ENCODE peak calls at places on chromosomes 4 and X, in seven cellular contexts. One of them, this sample, is unnamed.
A peak's percentile ranks its signal among the peaks of the same experiment; 100 is the strongest.

GRCh38 chr4:139084425-139085093 is 69.0 kb downstream of the NOCT start:
- DNase-seq in body of pancreas: no peak
- DNase-seq in heart left ventricle: no peak
- DNase-seq in cardiac muscle cell: no peak
- DNase-seq in A549: peak; percentile 60
- DNase-seq in RWPE1: no peak
- DNase-seq in AG04449: no peak
- DNase-seq in this sample: no peak

GRCh38 chr4:39464886-39465501 is 6.1 kb downstream of the LIAS start:
- DNase-seq in body of pancreas: no peak
- DNase-seq in heart left ventricle: no peak
- DNase-seq in cardiac muscle cell: peak; percentile 92
- DNase-seq in A549: peak; percentile 62
- DNase-seq in RWPE1: peak; percentile 30
- DNase-seq in AG04449: peak; percentile 31
- DNase-seq in this sample: peak; percentile 74

GRCh38 chr4:25377572-25377882 is 464 bp downstream of the ANAPC4 start:
- DNase-seq in body of pancreas: no peak
- DNase-seq in heart left ventricle: no peak
- DNase-seq in cardiac muscle cell: no peak
- DNase-seq in A549: no peak
- DNase-seq in RWPE1: no peak
- DNase-seq in AG04449: no peak
- DNase-seq in this sample: no peak

GRCh38 chrX:95974885-95975284 is 709.8 kb upstream of the DIAPH2 start:
- DNase-seq in body of pancreas: no peak
- DNase-seq in heart left ventricle: no peak
- DNase-seq in cardiac muscle cell: no peak
- DNase-seq in A549: no peak
- DNase-seq in RWPE1: peak; percentile 24
- DNase-seq in AG04449: no peak
- DNase-seq in this sample: no peak

GRCh38 chr4:155552180-155552579 is 114.5 kb upstream of the GUCY1A1 start:
- DNase-seq in body of pancreas: no peak
- DNase-seq in heart left ventricle: no peak
- DNase-seq in cardiac muscle cell: no peak
- DNase-seq in A549: no peak
- DNase-seq in RWPE1: no peak
- DNase-seq in AG04449: no peak
- DNase-seq in this sample: no peak

GRCh38 chrX:40202456-40202855 is 104.7 kb upstream of the BCOR start:
- DNase-seq in body of pancreas: no peak
- DNase-seq in heart left ventricle: no peak
- DNase-seq in cardiac muscle cell: no peak
- DNase-seq in A549: no peak
- DNase-seq in RWPE1: no peak
- DNase-seq in AG04449: no peak
- DNase-seq in this sample: no peak

GRCh38 chrX:136907626-136908025 is 27.1 kb upstream of the RBMX start:
- DNase-seq in body of pancreas: peak; percentile 8
- DNase-seq in heart left ventricle: no peak
- DNase-seq in cardiac muscle cell: peak; percentile 33
- DNase-seq in A549: no peak
- DNase-seq in RWPE1: no peak
- DNase-seq in AG04449: no peak
- DNase-seq in this sample: no peak

GRCh38 chr4:74203467-74203866 is 45.5 kb downstream of the MTHFD2L start:
- DNase-seq in body of pancreas: no peak
- DNase-seq in heart left ventricle: no peak
- DNase-seq in cardiac muscle cell: no peak
- DNase-seq in A549: no peak
- DNase-seq in RWPE1: no peak
- DNase-seq in AG04449: no peak
- DNase-seq in this sample: no peak

GRCh38 chr4:125111352-125111751 is 203.4 kb upstream of the FAT4 start:
- DNase-seq in body of pancreas: no peak
- DNase-seq in heart left ventricle: no peak
- DNase-seq in cardiac muscle cell: no peak
- DNase-seq in A549: no peak
- DNase-seq in RWPE1: no peak
- DNase-seq in AG04449: no peak
- DNase-seq in this sample: no peak

GRCh38 chr4:76589872-76590846 is 155.1 kb downstream of the SHROOM3 start:
- DNase-seq in body of pancreas: peak; percentile 47
- DNase-seq in heart left ventricle: peak; percentile 62
- DNase-seq in cardiac muscle cell: peak; percentile 96
- DNase-seq in A549: peak; percentile 34
- DNase-seq in RWPE1: peak; percentile 42
- DNase-seq in AG04449: peak; percentile 86
- DNase-seq in this sample: peak; percentile 99

GRCh38 chr4:156718226-156718625 is 253.4 kb downstream of the PDGFC start:
- DNase-seq in body of pancreas: no peak
- DNase-seq in heart left ventricle: no peak
- DNase-seq in cardiac muscle cell: peak; percentile 11
- DNase-seq in A549: no peak
- DNase-seq in RWPE1: no peak
- DNase-seq in AG04449: no peak
- DNase-seq in this sample: peak; percentile 5

GRCh38 chr4:83281326-83281725 is 3.3 kb downstream of the COQ2 start:
- DNase-seq in body of pancreas: no peak
- DNase-seq in heart left ventricle: no peak
- DNase-seq in cardiac muscle cell: no peak
- DNase-seq in A549: no peak
- DNase-seq in RWPE1: no peak
- DNase-seq in AG04449: no peak
- DNase-seq in this sample: no peak

GRCh38 chrX:44748014-44748413 is 95.8 kb upstream of the DUSP21 start:
- DNase-seq in body of pancreas: no peak
- DNase-seq in heart left ventricle: no peak
- DNase-seq in cardiac muscle cell: peak; percentile 4
- DNase-seq in A549: no peak
- DNase-seq in RWPE1: peak; percentile 14
- DNase-seq in AG04449: no peak
- DNase-seq in this sample: peak; percentile 12

GRCh38 chr4:55124337-55125076 is 888 bp downstream of the KDR start:
- DNase-seq in body of pancreas: no peak
- DNase-seq in heart left ventricle: peak; percentile 60
- DNase-seq in cardiac muscle cell: peak; percentile 58
- DNase-seq in A549: no peak
- DNase-seq in RWPE1: no peak
- DNase-seq in AG04449: no peak
- DNase-seq in this sample: no peak

GRCh38 chr4:55127053-55127452 is 1.7 kb upstream of the KDR start:
- DNase-seq in body of pancreas: no peak
- DNase-seq in heart left ventricle: no peak
- DNase-seq in cardiac muscle cell: no peak
- DNase-seq in A549: no peak
- DNase-seq in RWPE1: no peak
- DNase-seq in AG04449: no peak
- DNase-seq in this sample: no peak

GRCh38 chr4:55127521-55127920 is 2.1 kb upstream of the KDR start:
- DNase-seq in body of pancreas: no peak
- DNase-seq in heart left ventricle: no peak
- DNase-seq in cardiac muscle cell: peak; percentile 79
- DNase-seq in A549: no peak
- DNase-seq in RWPE1: no peak
- DNase-seq in AG04449: no peak
- DNase-seq in this sample: no peak

GRCh38 chr4:55125087-55125721 is at the start of gene KDR:
- DNase-seq in body of pancreas: peak; percentile 5
- DNase-seq in heart left ventricle: peak; percentile 76
- DNase-seq in cardiac muscle cell: peak; percentile 58
- DNase-seq in A549: no peak
- DNase-seq in RWPE1: peak; percentile 27
- DNase-seq in AG04449: no peak
- DNase-seq in this sample: peak; percentile 8

GRCh38 chr4:55125763-55126541 is 557 bp upstream of the KDR start:
- DNase-seq in body of pancreas: no peak
- DNase-seq in heart left ventricle: no peak
- DNase-seq in cardiac muscle cell: peak; percentile 34
- DNase-seq in A549: no peak
- DNase-seq in RWPE1: no peak
- DNase-seq in AG04449: no peak
- DNase-seq in this sample: peak; percentile 2
- TF ChIP-seq CTCF in body of pancreas: no peak
- TF ChIP-seq CTCF in heart left ventricle: no peak
- TF ChIP-seq CTCF in cardiac muscle cell: no peak
- TF ChIP-seq CTCF in A549: no peak
- TF ChIP-seq CTCF in RWPE1: no peak
- TF ChIP-seq CTCF in AG04449: no peak
- TF ChIP-seq CTCF in this sample: no peak

DNA sequence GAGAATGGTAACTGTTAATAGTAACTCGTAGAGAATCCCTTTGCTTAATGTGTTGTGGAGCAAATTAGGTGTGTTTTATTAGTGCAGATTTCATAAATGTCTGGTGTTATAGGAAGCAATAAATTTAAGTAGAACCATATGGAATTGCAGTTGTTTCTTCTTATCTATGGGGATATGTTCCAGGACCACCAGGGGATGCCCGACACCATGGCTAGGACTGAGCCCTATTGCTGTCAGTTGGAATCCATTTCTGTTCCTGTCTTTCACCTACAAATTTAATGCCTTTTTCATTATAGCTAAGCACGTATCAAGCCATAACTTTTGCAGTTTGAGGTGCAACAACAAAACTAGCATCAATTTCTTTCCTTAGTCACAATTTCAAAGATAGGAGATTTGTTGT is 72.5 kb downstream of the DDIT4L start:
- DNase-seq in body of pancreas: no peak
- DNase-seq in heart left ventricle: no peak
- DNase-seq in cardiac muscle cell: peak; percentile 15
- DNase-seq in A549: no peak
- DNase-seq in RWPE1: no peak
- DNase-seq in AG04449: no peak
- DNase-seq in this sample: no peak
- TF ChIP-seq CTCF in body of pancreas: no peak
- TF ChIP-seq CTCF in heart left ventricle: no peak
- TF ChIP-seq CTCF in cardiac muscle cell: peak; percentile 27
- TF ChIP-seq CTCF in A549: no peak
- TF ChIP-seq CTCF in RWPE1: no peak
- TF ChIP-seq CTCF in AG04449: peak; percentile 30
- TF ChIP-seq CTCF in this sample: peak; percentile 42

GRCh38 chr4:56641494-56642051 is 39.5 kb downstream of the HOPX start:
- DNase-seq in body of pancreas: no peak
- DNase-seq in heart left ventricle: no peak
- DNase-seq in cardiac muscle cell: peak; percentile 87
- DNase-seq in A549: peak; percentile 47
- DNase-seq in RWPE1: peak; percentile 82
- DNase-seq in AG04449: peak; percentile 78
- DNase-seq in this sample: peak; percentile 86
- TF ChIP-seq CTCF in body of pancreas: no peak
- TF ChIP-seq CTCF in heart left ventricle: no peak
- TF ChIP-seq CTCF in cardiac muscle cell: no peak
- TF ChIP-seq CTCF in A549: no peak
- TF ChIP-seq CTCF in RWPE1: no peak
- TF ChIP-seq CTCF in AG04449: no peak
- TF ChIP-seq CTCF in this sample: peak; percentile 42

GRCh38 chrX:112941209-112941788 is 100.7 kb upstream of the AMOT start:
- DNase-seq in body of pancreas: peak; percentile 7
- DNase-seq in heart left ventricle: no peak
- DNase-seq in cardiac muscle cell: no peak
- DNase-seq in A549: no peak
- DNase-seq in RWPE1: no peak
- DNase-seq in AG04449: no peak
- DNase-seq in this sample: peak; percentile 2
- TF ChIP-seq CTCF in body of pancreas: no peak
- TF ChIP-seq CTCF in heart left ventricle: peak; percentile 33
- TF ChIP-seq CTCF in cardiac muscle cell: no peak
- TF ChIP-seq CTCF in A549: no peak
- TF ChIP-seq CTCF in RWPE1: no peak
- TF ChIP-seq CTCF in AG04449: no peak
- TF ChIP-seq CTCF in this sample: peak; percentile 36

DNA sequence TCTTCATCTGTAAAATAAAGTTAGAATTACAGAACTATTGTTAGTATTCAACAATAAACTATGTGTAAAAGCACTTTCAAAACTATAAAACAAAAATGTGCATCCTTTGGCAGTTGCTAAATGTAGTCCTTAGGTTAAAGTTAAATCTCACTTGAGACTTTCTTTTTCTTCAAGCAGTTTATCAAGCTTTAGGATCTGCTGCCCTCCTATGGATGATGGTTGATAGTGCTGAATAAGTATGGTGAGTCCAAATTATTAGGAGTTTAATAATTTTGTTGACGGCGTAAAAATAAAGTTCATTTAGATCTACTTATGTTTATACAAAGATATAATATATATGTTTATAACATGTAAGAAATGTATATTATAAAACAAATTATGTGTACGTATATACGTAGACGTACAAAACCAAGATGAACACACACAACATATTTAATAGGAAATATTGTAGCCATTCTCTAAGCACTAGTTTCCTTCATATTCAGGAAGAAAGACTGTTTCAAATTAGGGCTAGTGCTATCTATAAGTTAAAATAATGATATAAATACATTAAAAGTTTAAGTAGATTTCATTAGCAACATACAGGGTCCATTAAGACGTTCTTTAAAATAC is 22.3 kb downstream of the UGT2A2 start:
- DNase-seq in body of pancreas: no peak
- DNase-seq in heart left ventricle: no peak
- DNase-seq in cardiac muscle cell: peak; percentile 53
- DNase-seq in A549: peak; percentile 10
- DNase-seq in RWPE1: peak; percentile 38
- DNase-seq in AG04449: no peak
- DNase-seq in this sample: peak; percentile 1
- TF ChIP-seq CTCF in body of pancreas: peak; percentile 60
- TF ChIP-seq CTCF in heart left ventricle: peak; percentile 20
- TF ChIP-seq CTCF in cardiac muscle cell: peak; percentile 45
- TF ChIP-seq CTCF in A549: peak; percentile 62
- TF ChIP-seq CTCF in RWPE1: peak; percentile 65
- TF ChIP-seq CTCF in AG04449: peak; percentile 34
- TF ChIP-seq CTCF in this sample: peak; percentile 11

DNA sequence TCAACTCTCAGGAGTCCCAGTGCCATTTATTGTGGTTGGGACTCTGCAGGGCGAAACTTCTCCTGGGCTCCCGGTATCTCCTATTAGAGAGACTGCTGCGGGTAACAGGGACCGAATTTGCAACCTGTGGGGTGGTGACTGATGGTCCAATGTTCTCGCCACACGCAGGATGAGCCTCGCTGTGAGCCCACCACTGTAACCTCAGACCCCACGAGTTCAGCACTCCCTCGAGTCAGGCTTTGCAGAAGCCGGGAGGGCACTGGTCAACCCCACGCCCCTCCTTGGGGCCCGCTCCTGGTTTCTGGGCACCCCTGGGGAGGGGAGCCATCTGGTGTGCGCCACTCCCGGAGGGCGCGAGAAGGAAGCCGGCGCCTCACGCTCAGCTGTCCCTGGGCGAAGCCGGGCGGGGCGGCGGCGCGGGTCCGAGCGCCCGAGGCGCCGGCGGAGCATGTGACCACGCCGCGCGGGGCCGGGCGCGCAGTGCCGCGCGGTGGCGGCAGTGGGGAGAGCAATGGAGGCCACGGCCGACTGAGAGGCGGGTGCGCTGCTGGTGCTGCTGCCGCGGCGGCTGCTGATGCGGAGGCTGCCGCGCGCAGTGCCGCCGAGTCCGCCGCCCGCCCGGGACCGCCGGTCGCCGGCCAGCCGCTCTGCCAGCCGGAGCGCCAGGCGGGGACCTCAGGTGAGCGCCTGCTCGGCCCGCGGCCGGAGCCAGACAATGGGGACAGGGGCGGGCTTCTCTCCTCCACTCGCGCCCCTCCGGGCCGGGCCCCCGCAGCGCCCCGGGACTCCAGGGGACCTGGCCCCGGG is 100.1 kb downstream of the CEP135 start:
- DNase-seq in body of pancreas: peak; percentile 49
- DNase-seq in heart left ventricle: peak; percentile 79
- DNase-seq in cardiac muscle cell: peak; percentile 77
- DNase-seq in A549: peak; percentile 27
- DNase-seq in RWPE1: peak; percentile 52
- DNase-seq in AG04449: no peak
- DNase-seq in this sample: peak; percentile 31
- TF ChIP-seq CTCF in body of pancreas: peak; percentile 41
- TF ChIP-seq CTCF in heart left ventricle: peak; percentile 58
- TF ChIP-seq CTCF in cardiac muscle cell: peak; percentile 37
- TF ChIP-seq CTCF in A549: peak; percentile 43
- TF ChIP-seq CTCF in RWPE1: peak; percentile 76
- TF ChIP-seq CTCF in AG04449: peak; percentile 58
- TF ChIP-seq CTCF in this sample: peak; percentile 11

This sample was measured in AG10803.